ENCODE peak calls at places on chromosomes 4 and X, in ten cellular contexts. N, F, Q, D, T, I, P, G, E and J are unnamed samples.

GRCh38 chr4:20646287-20646686 is 54.0 kb upstream of the PACRGL start:
- DNase-seq in N (no peak), F (no peak), Q (no peak), D (no peak), T (no peak), I (no peak), P (no peak), G (no peak), E (no peak), J (no peak)

GRCh38 chr4:98609946-98610345 is 48.5 kb downstream of the TSPAN5 start:
- DNase-seq in N (no peak), F (no peak), Q (no peak), D (no peak), T (no peak), I (no peak), P (no peak), G (no peak), E (no peak), J (no peak)

GRCh38 chrX:26008042-26008441 is 130.1 kb upstream of the MAGEB18 start:
- DNase-seq in N (no peak), F (no peak), Q (no peak), D (no peak), T (no peak), I (no peak), P (no peak), G (no peak), E (no peak), J (no peak)

GRCh38 chrX:40299028-40299479 is 201.3 kb upstream of the BCOR start:
- DNase-seq in N (no peak), F (no peak), Q (no peak), D (no peak), T (no peak), I (no peak), P (no peak), G (no peak), E (no peak), J (no peak)

GRCh38 chr4:40372651-40373050 is 37.5 kb downstream of the CHRNA9 start:
- DNase-seq in N (no peak), F (no peak), Q (no peak), D (no peak), T (no peak), I (no peak), P (no peak), G (no peak), E (no peak), J (no peak)

GRCh38 chr4:168551211-168551610 is 54.4 kb downstream of the PALLD start:
- DNase-seq in N (peak; percentile 86), F (no peak), Q (no peak), D (peak; percentile 91), T (no peak), I (peak; percentile 80), P (no peak), G (no peak), E (no peak), J (no peak)

GRCh38 chrX:148784859-148785655 is 284.6 kb downstream of the AFF2 start:
- DNase-seq in N (no peak), F (no peak), Q (no peak), D (peak; percentile 1), T (no peak), I (no peak), P (no peak), G (no peak), E (no peak), J (no peak)

GRCh38 chrX:133652185-133652584 is 236.9 kb upstream of the GPC4 start:
- DNase-seq in N (no peak), F (no peak), Q (no peak), D (no peak), T (no peak), I (no peak), P (no peak), G (no peak), E (no peak), J (no peak)

GRCh38 chr4:118351851-118352827 is 664 bp downstream of the PRSS12 start:
- DNase-seq in N (no peak), F (no peak), Q (no peak), D (no peak), T (no peak), I (peak; percentile 71), P (no peak), G (peak; percentile 65), E (peak; percentile 46), J (peak; percentile 74)

GRCh38 chr4:145792429-145792828 is 112.5 kb downstream of the C4orf51 start:
- DNase-seq in N (no peak), F (no peak), Q (no peak), D (no peak), T (no peak), I (no peak), P (no peak), G (no peak), E (no peak), J (no peak)

GRCh38 chrX:71997320-71997719 is 86.7 kb downstream of the NHSL2 start:
- DNase-seq in N (no peak), F (no peak), Q (no peak), D (peak; percentile 6), T (no peak), I (no peak), P (no peak), G (no peak), E (no peak), J (no peak)

GRCh38 chr4:139314047-139314800 is 11.9 kb upstream of the NDUFC1 start:
- DNase-seq in N (no peak), F (no peak), Q (no peak), D (no peak), T (no peak), I (no peak), P (no peak), G (no peak), E (no peak), J (no peak)

DNA sequence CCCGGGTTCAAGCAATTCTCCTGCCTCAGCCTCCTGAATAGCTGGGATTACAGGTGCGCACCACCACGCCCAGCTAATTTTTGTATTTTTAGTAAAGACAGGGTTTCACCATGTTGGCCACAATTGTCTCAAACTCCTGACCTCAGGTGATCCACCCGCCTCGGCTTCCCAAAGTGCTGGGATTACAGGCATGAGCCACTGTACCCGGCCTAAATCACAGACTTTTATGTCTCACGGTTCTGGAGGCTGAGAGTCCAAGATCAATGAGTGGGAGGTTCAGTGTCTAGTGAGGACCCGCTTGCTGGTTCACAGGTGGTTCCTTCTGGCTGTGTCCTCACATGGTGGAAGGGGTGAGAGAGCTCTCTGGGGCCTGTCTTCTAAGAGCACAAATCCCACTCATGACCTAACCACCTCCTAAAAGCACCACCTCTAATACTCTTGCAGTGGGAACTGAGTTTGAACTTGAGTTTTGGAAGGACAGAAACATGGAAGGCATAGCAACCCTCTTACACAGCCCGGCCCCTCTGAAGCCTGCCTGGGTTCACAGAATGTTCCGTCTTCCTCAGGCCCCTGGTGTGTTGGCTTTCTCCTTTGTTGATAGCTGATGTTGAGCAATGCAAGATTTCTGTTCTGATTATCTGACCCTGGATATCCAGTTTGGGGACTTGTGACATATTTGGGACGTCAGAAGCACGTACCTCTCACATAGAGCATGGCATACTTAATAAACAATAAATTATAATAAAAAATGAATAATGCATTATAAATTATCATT is 1.9 kb upstream of the AKAP17A start:
- DNase-seq in N (no peak), F (no peak), Q (no peak), D (no peak), T (peak; percentile 8), I (no peak), P (no peak), G (no peak), E (no peak), J (no peak)
- H3K27ac ChIP-seq in N (no peak overlapping the region), F (no peak overlapping the region), Q (no peak overlapping the region), D (no peak overlapping the region), T (no peak overlapping the region), I (no peak overlapping the region), P (no peak overlapping the region), G (no peak overlapping the region), E (no peak overlapping the region), J (peak overlapping the region; percentile 46)

GRCh38 chrX:7090506-7091095 is 56.9 kb upstream of the STS start:
- DNase-seq in N (no peak), F (no peak), Q (no peak), D (no peak), T (no peak), I (no peak), P (no peak), G (no peak), E (no peak), J (no peak)

GRCh38 chrX:7085879-7086278 is 61.6 kb upstream of the STS start:
- DNase-seq in N (no peak), F (no peak), Q (no peak), D (no peak), T (no peak), I (no peak), P (no peak), G (no peak), E (no peak), J (no peak)

GRCh38 chrX:7086384-7086783 is 61.1 kb upstream of the STS start:
- DNase-seq in N (no peak), F (no peak), Q (no peak), D (peak; percentile 41), T (no peak), I (no peak), P (no peak), G (no peak), E (no peak), J (no peak)

GRCh38 chrX:7091923-7092322 is 55.6 kb upstream of the STS start:
- DNase-seq in N (no peak), F (no peak), Q (no peak), D (no peak), T (no peak), I (no peak), P (no peak), G (no peak), E (no peak), J (no peak)

GRCh38 chrX:7088968-7089615 is 58.4 kb upstream of the STS start:
- DNase-seq in N (peak; percentile 28), F (no peak), Q (no peak), D (no peak), T (no peak), I (no peak), P (no peak), G (no peak), E (no peak), J (peak; percentile 84)
- TF ChIP-seq CTCF in N (peak; percentile 46), F (no peak), Q (no peak), D (no peak), T (no peak), I (no peak), P (no peak), G (no peak), E (peak; percentile 31), J (no peak)

GRCh38 chrX:21373001-21373400 is 1.2 kb upstream of the CNKSR2 start:
- DNase-seq in N (no peak), F (no peak), Q (no peak), D (no peak), T (no peak), I (no peak), P (no peak), G (no peak), E (no peak), J (no peak)
- H3K27ac ChIP-seq in N (no peak overlapping the region), F (no peak overlapping the region), Q (no peak overlapping the region), D (no peak overlapping the region), T (no peak overlapping the region), I (no peak overlapping the region), P (no peak overlapping the region), G (no peak overlapping the region), E (no peak overlapping the region), J (no peak overlapping the region)

DNA sequence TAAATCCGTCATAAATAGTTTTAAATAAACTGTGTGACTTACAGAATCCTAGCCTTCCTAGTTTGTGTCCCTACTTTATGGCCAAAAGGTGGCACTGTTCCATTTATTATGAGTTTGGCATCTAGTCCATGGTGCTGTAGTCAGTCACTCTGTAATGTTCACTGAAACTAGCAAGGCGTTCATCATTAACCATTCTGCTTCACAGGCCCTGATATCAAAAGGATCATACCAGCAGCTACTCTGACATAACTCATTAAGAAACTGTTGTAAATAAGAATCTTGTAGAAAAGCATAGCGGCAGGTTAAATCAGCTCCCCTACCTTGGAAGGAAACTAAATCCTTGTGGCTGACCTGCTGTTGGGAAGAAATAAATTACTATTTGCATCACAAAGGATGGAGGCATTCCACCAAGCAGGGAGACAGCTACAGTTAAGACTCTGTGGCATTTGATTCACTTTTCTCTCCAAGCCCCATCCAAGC is 919.6 kb upstream of the DIAPH2 start:
- DNase-seq in N (peak; percentile 67), F (no peak), Q (no peak), D (peak; percentile 1), T (no peak), I (peak; percentile 11), P (no peak), G (no peak), E (no peak), J (no peak)
- TF ChIP-seq CTCF in N (peak; percentile 66), F (peak; percentile 45), Q (peak; percentile 49), D (peak; percentile 45), T (peak; percentile 41), I (peak; percentile 54), P (peak; percentile 45), G (peak; percentile 33), E (peak; percentile 45), J (peak; percentile 41)